ENCODE peak calls at places on chromosome 20, in four cellular contexts. One of them, this sample, is unnamed. For H3K4me1, the result is how much of the 10 kb centered on the place peaks cover.

GRCh38 chr20:17895641-17896246 is 72.8 kb downstream of the SNX5 start:
- DNase-seq in naive thymus-derived CD4-positive, alpha-beta T cell: no peak
- DNase-seq in lung: peak
- DNase-seq in heart right ventricle: peak
- DNase-seq in this sample: no peak

GRCh38 chr20:57662313-57663240 is 42.4 kb upstream of the ZBP1 start:
- DNase-seq in naive thymus-derived CD4-positive, alpha-beta T cell: no peak
- DNase-seq in lung: no peak
- DNase-seq in heart right ventricle: no peak
- DNase-seq in this sample: no peak

GRCh38 chr20:36399147-36399968 is 93.2 kb downstream of the DLGAP4 start:
- DNase-seq in naive thymus-derived CD4-positive, alpha-beta T cell: no peak
- DNase-seq in lung: no peak
- DNase-seq in heart right ventricle: no peak
- DNase-seq in this sample: no peak

GRCh38 chr20:11796041-11796440 is 121.7 kb upstream of the BTBD3 start:
- DNase-seq in naive thymus-derived CD4-positive, alpha-beta T cell: no peak
- DNase-seq in lung: no peak
- DNase-seq in heart right ventricle: no peak
- DNase-seq in this sample: no peak

GRCh38 chr20:1533059-1533458 is 24.4 kb downstream of the SIRPD start:
- DNase-seq in naive thymus-derived CD4-positive, alpha-beta T cell: no peak
- DNase-seq in lung: no peak
- DNase-seq in heart right ventricle: no peak
- DNase-seq in this sample: no peak

GRCh38 chr20:3995067-3995748 is 20.1 kb downstream of the RNF24 start:
- DNase-seq in naive thymus-derived CD4-positive, alpha-beta T cell: no peak
- DNase-seq in lung: no peak
- DNase-seq in heart right ventricle: no peak
- DNase-seq in this sample: no peak

GRCh38 chr20:840858-841567 is 7.5 kb downstream of the FAM110A start:
- DNase-seq in naive thymus-derived CD4-positive, alpha-beta T cell: no peak
- DNase-seq in lung: peak
- DNase-seq in heart right ventricle: no peak
- DNase-seq in this sample: peak

GRCh38 chr20:57062696-57063270 is 203.7 kb downstream of the BMP7 start:
- DNase-seq in naive thymus-derived CD4-positive, alpha-beta T cell: no peak
- DNase-seq in lung: no peak
- DNase-seq in heart right ventricle: no peak
- DNase-seq in this sample: no peak

GRCh38 chr20:17993546-17993945 is 24.7 kb downstream of the MGME1 start:
- DNase-seq in naive thymus-derived CD4-positive, alpha-beta T cell: no peak
- DNase-seq in lung: no peak
- DNase-seq in heart right ventricle: no peak
- DNase-seq in this sample: no peak

GRCh38 chr20:10798811-10799210 is 125.0 kb upstream of the JAG1 start:
- DNase-seq in naive thymus-derived CD4-positive, alpha-beta T cell: no peak
- DNase-seq in lung: no peak
- DNase-seq in heart right ventricle: no peak
- DNase-seq in this sample: no peak

GRCh38 chr20:35129647-35130069 is 17.5 kb downstream of the EDEM2 start:
- DNase-seq in naive thymus-derived CD4-positive, alpha-beta T cell: no peak
- DNase-seq in lung: no peak
- DNase-seq in heart right ventricle: no peak
- DNase-seq in this sample: no peak

GRCh38 chr20:1818895-1819294 is 76.3 kb upstream of the SIRPA start:
- DNase-seq in naive thymus-derived CD4-positive, alpha-beta T cell: no peak
- DNase-seq in lung: no peak
- DNase-seq in heart right ventricle: no peak
- DNase-seq in this sample: no peak

DNA sequence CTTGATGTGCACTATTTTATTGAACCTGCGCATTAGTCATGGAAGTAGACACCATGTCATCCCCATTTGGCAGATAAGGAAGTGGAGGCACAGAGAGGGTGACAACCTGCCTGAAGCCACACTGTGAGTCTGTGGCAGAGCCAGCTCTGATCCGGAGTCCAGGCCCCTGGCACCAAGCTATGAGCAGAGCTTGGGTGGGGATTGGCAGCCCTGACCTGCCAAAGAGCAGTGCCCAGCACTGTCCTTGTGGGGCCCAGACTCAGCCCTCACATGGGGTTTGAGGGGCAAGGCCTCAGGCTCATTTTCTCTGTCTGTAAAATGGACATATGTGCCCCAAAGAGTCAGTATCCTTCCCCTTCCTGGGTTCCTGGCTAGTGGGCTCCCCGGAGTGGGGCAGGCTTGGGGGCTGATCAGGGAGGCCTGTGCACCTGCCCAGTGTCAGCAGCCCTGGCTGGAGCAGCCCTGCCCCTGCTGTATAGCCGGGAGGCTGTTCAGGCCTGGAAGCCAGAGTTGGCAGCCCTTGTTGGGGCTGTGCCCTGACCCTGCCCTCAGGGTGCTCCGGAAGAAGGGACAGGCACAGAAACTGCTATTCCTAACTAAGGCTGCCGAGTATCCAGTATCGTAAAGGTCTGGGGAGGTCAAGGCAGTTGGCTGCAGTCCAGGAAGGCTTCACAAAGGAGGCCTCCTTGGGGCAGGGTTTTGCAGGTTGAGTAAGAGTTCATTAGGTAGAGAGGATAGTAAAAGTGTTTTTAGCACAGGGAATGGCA is 38.7 kb downstream of the TGM2 start:
- DNase-seq in naive thymus-derived CD4-positive, alpha-beta T cell: no peak
- DNase-seq in lung: no peak
- DNase-seq in heart right ventricle: no peak
- DNase-seq in this sample: no peak
- H3K27ac ChIP-seq in naive thymus-derived CD4-positive, alpha-beta T cell: no peak
- H3K27ac ChIP-seq in lung: peak
- H3K27ac ChIP-seq in heart right ventricle: peak
- H3K27ac ChIP-seq in this sample: no peak

DNA sequence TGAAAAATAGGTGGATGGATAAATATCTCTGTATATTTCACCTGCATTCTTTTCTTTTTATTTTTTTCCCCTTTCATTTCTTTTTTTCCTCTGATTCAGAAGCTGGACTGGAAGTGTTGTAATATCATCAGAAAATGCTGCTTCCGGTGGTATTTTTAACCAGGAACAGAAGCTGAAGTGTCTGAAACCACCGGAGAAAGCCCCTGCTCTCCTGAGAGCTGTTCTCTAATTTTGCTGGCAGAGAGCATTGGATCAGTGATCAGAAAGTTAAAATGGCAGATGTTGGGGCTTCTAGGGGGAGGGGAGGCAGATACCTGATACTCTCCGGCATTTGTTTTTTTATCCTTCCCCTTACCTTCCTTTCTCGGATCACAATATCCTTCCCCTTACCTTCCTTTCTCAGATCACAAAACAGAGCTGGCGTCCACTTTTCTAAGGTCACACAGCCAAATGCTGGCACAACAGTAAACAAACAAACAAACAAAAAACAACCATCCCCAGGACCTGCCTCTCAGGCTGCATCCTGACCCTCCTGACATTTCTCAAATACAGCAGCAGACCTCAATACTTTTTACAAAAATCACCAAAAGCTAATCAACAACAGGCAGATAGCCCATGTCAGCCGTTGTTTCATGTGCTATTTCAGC is 143.2 kb upstream of the ZNF217 start:
- DNase-seq in naive thymus-derived CD4-positive, alpha-beta T cell: no peak
- DNase-seq in lung: no peak
- DNase-seq in heart right ventricle: no peak
- DNase-seq in this sample: no peak
- H3K4me1 ChIP-seq in naive thymus-derived CD4-positive, alpha-beta T cell: under half
- H3K4me1 ChIP-seq in lung: under half
- H3K4me1 ChIP-seq in heart right ventricle: half or more
- H3K4me1 ChIP-seq in this sample: under half

GRCh38 chr20:20699144-20699543 is 13.3 kb downstream of the RALGAPA2 start:
- DNase-seq in naive thymus-derived CD4-positive, alpha-beta T cell: no peak
- DNase-seq in lung: no peak
- DNase-seq in heart right ventricle: no peak
- DNase-seq in this sample: no peak
- H3K27ac ChIP-seq in naive thymus-derived CD4-positive, alpha-beta T cell: no peak
- H3K27ac ChIP-seq in lung: no peak
- H3K27ac ChIP-seq in heart right ventricle: no peak
- H3K27ac ChIP-seq in this sample: no peak

DNA sequence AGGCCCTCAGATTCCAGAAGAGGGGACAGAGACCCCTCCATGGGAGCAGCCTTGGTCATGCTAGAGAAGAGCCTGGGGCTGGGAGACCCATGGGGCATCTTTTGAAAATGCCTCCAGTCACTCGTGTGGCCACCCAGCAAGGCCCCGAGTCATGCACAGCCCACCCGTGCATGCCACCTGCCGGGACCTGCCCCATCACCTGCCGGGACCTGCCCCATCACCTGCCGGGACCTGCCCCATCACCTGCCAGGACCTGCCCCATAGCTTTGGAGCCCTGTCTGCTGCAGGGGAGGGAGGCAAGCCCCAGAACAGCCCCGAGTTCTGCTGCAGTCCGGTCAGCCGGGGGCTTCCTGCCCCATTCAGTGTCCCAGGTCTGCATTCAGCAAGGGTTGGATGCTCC is 37.5 kb upstream of the SLCO4A1 start:
- DNase-seq in naive thymus-derived CD4-positive, alpha-beta T cell: no peak
- DNase-seq in lung: no peak
- DNase-seq in heart right ventricle: no peak
- DNase-seq in this sample: no peak
- H3K4me1 ChIP-seq in naive thymus-derived CD4-positive, alpha-beta T cell: under half
- H3K4me1 ChIP-seq in lung: under half
- H3K4me1 ChIP-seq in heart right ventricle: half or more
- H3K4me1 ChIP-seq in this sample: under half

DNA sequence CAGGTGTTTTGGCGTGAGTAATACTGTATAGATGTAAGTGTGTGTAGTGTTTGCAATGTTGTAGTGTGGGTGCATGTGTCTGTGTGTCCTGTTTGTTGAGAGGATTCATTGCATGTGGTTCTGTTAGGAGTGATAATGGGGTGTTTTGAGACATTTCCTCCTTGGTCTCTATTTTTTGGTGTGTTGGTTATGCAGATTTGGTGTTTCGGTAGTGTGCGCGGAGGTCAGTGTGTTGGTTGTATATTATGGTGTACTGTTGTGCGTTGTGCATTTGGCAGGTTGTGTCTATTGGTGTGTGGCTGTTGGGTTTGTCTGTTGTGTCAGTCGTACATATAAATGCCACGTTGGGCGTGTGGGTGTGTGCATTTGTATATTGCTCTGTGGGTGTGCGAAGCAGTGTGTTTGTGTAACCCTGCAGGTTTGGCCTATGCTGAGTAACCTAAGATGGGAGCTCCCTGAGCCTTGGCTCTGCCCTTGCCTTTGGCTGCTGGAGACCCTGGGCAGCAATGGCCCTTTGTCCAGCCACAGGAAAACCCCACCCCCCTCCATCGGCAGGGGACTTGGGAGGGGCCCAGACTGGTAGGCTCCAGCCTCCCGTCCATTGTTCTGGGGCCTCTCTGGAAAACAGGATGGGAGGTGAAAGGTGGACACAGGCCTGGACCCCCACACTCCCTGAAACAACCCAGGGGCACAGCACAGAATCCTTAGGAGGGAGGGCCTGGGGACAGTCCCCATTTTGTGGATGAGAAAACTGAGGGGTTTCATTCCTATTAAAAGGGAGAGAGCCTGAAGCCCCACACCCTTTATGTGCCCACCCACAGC is 10.3 kb upstream of the ID1 start:
- DNase-seq in naive thymus-derived CD4-positive, alpha-beta T cell: no peak
- DNase-seq in lung: no peak
- DNase-seq in heart right ventricle: peak
- DNase-seq in this sample: no peak
- H3K27ac ChIP-seq in naive thymus-derived CD4-positive, alpha-beta T cell: no peak
- H3K27ac ChIP-seq in lung: peak
- H3K27ac ChIP-seq in heart right ventricle: peak
- H3K27ac ChIP-seq in this sample: no peak

GRCh38 chr20:61436268-61436667 is 184.2 kb downstream of the CDH4 start:
- DNase-seq in naive thymus-derived CD4-positive, alpha-beta T cell: no peak
- DNase-seq in lung: no peak
- DNase-seq in heart right ventricle: no peak
- DNase-seq in this sample: no peak
- H3K4me1 ChIP-seq in naive thymus-derived CD4-positive, alpha-beta T cell: under half
- H3K4me1 ChIP-seq in lung: under half
- H3K4me1 ChIP-seq in heart right ventricle: under half
- H3K4me1 ChIP-seq in this sample: under half

DNA sequence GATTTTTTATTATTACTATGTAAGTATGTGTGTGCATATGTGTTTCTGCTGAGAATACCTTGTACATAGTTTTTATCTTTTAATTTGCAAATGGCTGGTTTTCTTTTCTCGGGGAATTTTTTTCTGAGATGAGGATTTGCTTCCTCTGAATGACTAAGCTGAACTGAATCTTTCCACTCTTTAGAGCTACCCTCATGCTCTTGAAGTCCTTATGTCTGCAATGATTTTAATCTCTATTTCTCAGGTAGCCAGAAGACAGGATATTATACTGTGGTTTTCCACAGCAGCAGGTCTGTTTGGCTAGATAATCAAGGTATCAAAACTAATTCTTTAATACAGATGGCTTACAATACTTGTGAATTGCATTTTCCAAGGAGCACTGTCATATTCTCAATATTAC is 114.6 kb downstream of the PLCB1 start:
- DNase-seq in naive thymus-derived CD4-positive, alpha-beta T cell: no peak
- DNase-seq in lung: no peak
- DNase-seq in heart right ventricle: no peak
- DNase-seq in this sample: no peak
- H3K27ac ChIP-seq in naive thymus-derived CD4-positive, alpha-beta T cell: no peak
- H3K27ac ChIP-seq in lung: no peak
- H3K27ac ChIP-seq in heart right ventricle: no peak
- H3K27ac ChIP-seq in this sample: no peak

GRCh38 chr20:31716818-31717477 is 5.7 kb downstream of the BCL2L1 start:
- DNase-seq in naive thymus-derived CD4-positive, alpha-beta T cell: no peak
- DNase-seq in lung: no peak
- DNase-seq in heart right ventricle: no peak
- DNase-seq in this sample: no peak

GRCh38 chr20:31718952-31719643 is 3.6 kb downstream of the BCL2L1 start:
- DNase-seq in naive thymus-derived CD4-positive, alpha-beta T cell: no peak
- DNase-seq in lung: peak
- DNase-seq in heart right ventricle: no peak
- DNase-seq in this sample: no peak

GRCh38 chr20:31717478-31717946 is 5.2 kb downstream of the BCL2L1 start:
- DNase-seq in naive thymus-derived CD4-positive, alpha-beta T cell: no peak
- DNase-seq in lung: no peak
- DNase-seq in heart right ventricle: no peak
- DNase-seq in this sample: no peak

GRCh38 chr20:31715766-31716165 is 6.9 kb downstream of the BCL2L1 start:
- DNase-seq in naive thymus-derived CD4-positive, alpha-beta T cell: no peak
- DNase-seq in lung: no peak
- DNase-seq in heart right ventricle: no peak
- DNase-seq in this sample: no peak

DNA sequence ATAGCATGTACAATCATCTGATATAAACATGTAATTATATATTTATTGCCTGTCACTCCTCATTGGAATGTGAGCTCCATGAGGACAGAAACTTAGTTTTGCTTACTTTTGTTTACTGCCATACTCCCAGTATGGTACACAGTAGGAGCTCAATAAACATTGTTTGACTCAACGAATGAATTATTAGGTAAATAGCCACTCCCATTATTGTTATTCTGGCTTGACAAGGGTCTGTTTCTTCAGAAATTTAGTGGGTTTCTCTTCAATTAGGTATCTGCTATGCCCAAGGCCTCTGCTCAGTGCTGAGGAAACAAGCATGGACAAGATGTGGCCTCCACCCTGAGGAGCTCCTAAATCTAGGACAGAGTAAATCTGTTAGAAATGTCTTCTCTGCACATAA is 6.3 kb downstream of the BCL2L1 start:
- DNase-seq in naive thymus-derived CD4-positive, alpha-beta T cell: no peak
- DNase-seq in lung: no peak
- DNase-seq in heart right ventricle: no peak
- DNase-seq in this sample: no peak
- H3K4me1 ChIP-seq in naive thymus-derived CD4-positive, alpha-beta T cell: half or more
- H3K4me1 ChIP-seq in lung: under half
- H3K4me1 ChIP-seq in heart right ventricle: half or more
- H3K4me1 ChIP-seq in this sample: half or more

This sample was measured in effector memory CD4-positive, alpha-beta T cell.